ENCODE peak calls at places on chromosomes 5 and 9, in eight cellular contexts. One of them, this sample, is unnamed.

GRCh38 chr9:32954642-32955041 is 46.8 kb downstream of the APTX start:
- DNase-seq in WERI-Rb-1: no peak
- DNase-seq in kidney epithelial cell: peak
- DNase-seq in NB4: no peak
- DNase-seq in suprapubic skin: no peak
- DNase-seq in AG10803: peak
- DNase-seq in testis: no peak
- DNase-seq in right lobe of liver: no peak
- DNase-seq in this sample: no peak

GRCh38 chr9:69815313-69815712 is 5.3 kb upstream of the CFAP95 start:
- DNase-seq in right lobe of liver: no peak
- DNase-seq in testis: no peak
- DNase-seq in kidney epithelial cell: no peak
- DNase-seq in WERI-Rb-1: no peak
- DNase-seq in AG10803: no peak
- DNase-seq in suprapubic skin: no peak
- DNase-seq in NB4: no peak
- DNase-seq in this sample: no peak

GRCh38 chr5:25418978-25419377 is 774.2 kb upstream of the CDH10 start:
- DNase-seq in right lobe of liver: no peak
- DNase-seq in testis: no peak
- DNase-seq in WERI-Rb-1: no peak
- DNase-seq in kidney epithelial cell: no peak
- DNase-seq in AG10803: no peak
- DNase-seq in suprapubic skin: no peak
- DNase-seq in NB4: no peak
- DNase-seq in this sample: no peak

GRCh38 chr5:181211208-181211607 is 6.2 kb upstream of the TRIM7 start:
- DNase-seq in NB4: no peak
- DNase-seq in AG10803: no peak
- DNase-seq in suprapubic skin: no peak
- DNase-seq in WERI-Rb-1: no peak
- DNase-seq in right lobe of liver: no peak
- DNase-seq in testis: no peak
- DNase-seq in kidney epithelial cell: no peak
- DNase-seq in this sample: no peak

GRCh38 chr5:115389799-115390382 is 93.4 kb upstream of the CCDC112 start:
- DNase-seq in kidney epithelial cell: no peak
- DNase-seq in testis: no peak
- DNase-seq in AG10803: no peak
- DNase-seq in right lobe of liver: no peak
- DNase-seq in suprapubic skin: no peak
- DNase-seq in WERI-Rb-1: peak
- DNase-seq in NB4: peak
- DNase-seq in this sample: no peak

GRCh38 chr5:72066658-72067057 is 40.6 kb upstream of the MAP1B start:
- DNase-seq in AG10803: peak
- DNase-seq in suprapubic skin: no peak
- DNase-seq in kidney epithelial cell: peak
- DNase-seq in right lobe of liver: no peak
- DNase-seq in NB4: no peak
- DNase-seq in testis: no peak
- DNase-seq in WERI-Rb-1: no peak
- DNase-seq in this sample: no peak

GRCh38 chr9:135797507-135798302 is 95.7 kb downstream of the KCNT1 start:
- DNase-seq in kidney epithelial cell: no peak
- DNase-seq in AG10803: peak
- DNase-seq in NB4: peak
- DNase-seq in WERI-Rb-1: peak
- DNase-seq in right lobe of liver: no peak
- DNase-seq in suprapubic skin: no peak
- DNase-seq in testis: peak
- DNase-seq in this sample: peak

GRCh38 chr5:179403426-179404147 is 58.3 kb upstream of the ADAMTS2 start:
- DNase-seq in testis: no peak
- DNase-seq in right lobe of liver: peak
- DNase-seq in WERI-Rb-1: no peak
- DNase-seq in kidney epithelial cell: no peak
- DNase-seq in NB4: no peak
- DNase-seq in suprapubic skin: peak
- DNase-seq in AG10803: no peak
- DNase-seq in this sample: no peak

GRCh38 chr9:130741831-130742449 is 48.4 kb downstream of the EXOSC2 start:
- DNase-seq in WERI-Rb-1: no peak
- DNase-seq in AG10803: peak
- DNase-seq in testis: no peak
- DNase-seq in NB4: no peak
- DNase-seq in kidney epithelial cell: peak
- DNase-seq in suprapubic skin: no peak
- DNase-seq in right lobe of liver: no peak
- DNase-seq in this sample: no peak

GRCh38 chr5:179406031-179406681 is 60.9 kb upstream of the ADAMTS2 start:
- DNase-seq in WERI-Rb-1: no peak
- DNase-seq in testis: peak
- DNase-seq in NB4: no peak
- DNase-seq in kidney epithelial cell: no peak
- DNase-seq in AG10803: peak
- DNase-seq in suprapubic skin: peak
- DNase-seq in right lobe of liver: peak
- DNase-seq in this sample: no peak

GRCh38 chr9:1001838-1002237 is 25.4 kb downstream of the DMRT3 start:
- DNase-seq in NB4: no peak
- DNase-seq in WERI-Rb-1: no peak
- DNase-seq in kidney epithelial cell: no peak
- DNase-seq in suprapubic skin: no peak
- DNase-seq in right lobe of liver: no peak
- DNase-seq in testis: no peak
- DNase-seq in AG10803: peak
- DNase-seq in this sample: no peak

GRCh38 chr9:126025973-126026372 is 278.8 kb downstream of the PBX3 start:
- DNase-seq in testis: no peak
- DNase-seq in right lobe of liver: no peak
- DNase-seq in AG10803: no peak
- DNase-seq in kidney epithelial cell: no peak
- DNase-seq in suprapubic skin: no peak
- DNase-seq in WERI-Rb-1: no peak
- DNase-seq in NB4: no peak
- DNase-seq in this sample: no peak

GRCh38 chr9:134040831-134041648 is 15.8 kb downstream of the BRD3OS start:
- DNase-seq in right lobe of liver: no peak
- DNase-seq in kidney epithelial cell: no peak
- DNase-seq in WERI-Rb-1: no peak
- DNase-seq in suprapubic skin: no peak
- DNase-seq in testis: no peak
- DNase-seq in AG10803: no peak
- DNase-seq in NB4: no peak
- DNase-seq in this sample: no peak

GRCh38 chr5:66720776-66721175 is 124.6 kb downstream of the MAST4 start:
- DNase-seq in testis: no peak
- DNase-seq in AG10803: no peak
- DNase-seq in WERI-Rb-1: no peak
- DNase-seq in suprapubic skin: no peak
- DNase-seq in right lobe of liver: no peak
- DNase-seq in kidney epithelial cell: no peak
- DNase-seq in NB4: no peak
- DNase-seq in this sample: no peak

GRCh38 chr5:179233909-179234562 is 111.2 kb downstream of the ADAMTS2 start:
- DNase-seq in WERI-Rb-1: no peak
- DNase-seq in right lobe of liver: no peak
- DNase-seq in AG10803: no peak
- DNase-seq in testis: no peak
- DNase-seq in NB4: no peak
- DNase-seq in suprapubic skin: peak
- DNase-seq in kidney epithelial cell: no peak
- DNase-seq in this sample: no peak

GRCh38 chr5:146208916-146209522 is 5.6 kb downstream of the RBM27 start:
- DNase-seq in right lobe of liver: no peak
- DNase-seq in WERI-Rb-1: no peak
- DNase-seq in NB4: no peak
- DNase-seq in kidney epithelial cell: no peak
- DNase-seq in testis: no peak
- DNase-seq in AG10803: no peak
- DNase-seq in suprapubic skin: no peak
- DNase-seq in this sample: no peak

GRCh38 chr5:35458824-35459207 is 158.8 kb upstream of the SPEF2 start:
- DNase-seq in right lobe of liver: peak
- DNase-seq in testis: peak
- DNase-seq in kidney epithelial cell: no peak
- DNase-seq in NB4: no peak
- DNase-seq in suprapubic skin: no peak
- DNase-seq in WERI-Rb-1: no peak
- DNase-seq in AG10803: no peak
- DNase-seq in this sample: no peak

GRCh38 chr5:153081385-153081784 is 409.1 kb upstream of the GRIA1 start:
- DNase-seq in kidney epithelial cell: no peak
- DNase-seq in testis: no peak
- DNase-seq in WERI-Rb-1: no peak
- DNase-seq in NB4: no peak
- DNase-seq in AG10803: no peak
- DNase-seq in right lobe of liver: no peak
- DNase-seq in suprapubic skin: no peak
- DNase-seq in this sample: no peak

GRCh38 chr9:130432362-130432761 is 12.4 kb upstream of the ASS1 start:
- DNase-seq in NB4: peak
- DNase-seq in AG10803: no peak
- DNase-seq in testis: no peak
- DNase-seq in right lobe of liver: peak
- DNase-seq in WERI-Rb-1: no peak
- DNase-seq in kidney epithelial cell: no peak
- DNase-seq in suprapubic skin: no peak
- DNase-seq in this sample: no peak

GRCh38 chr5:2783223-2783622 is 31.7 kb upstream of the IRX2 start:
- DNase-seq in right lobe of liver: no peak
- DNase-seq in kidney epithelial cell: no peak
- DNase-seq in AG10803: no peak
- DNase-seq in WERI-Rb-1: no peak
- DNase-seq in NB4: peak
- DNase-seq in testis: no peak
- DNase-seq in suprapubic skin: no peak
- DNase-seq in this sample: no peak
- TF ChIP-seq CTCF in right lobe of liver: no peak
- TF ChIP-seq CTCF in kidney epithelial cell: no peak
- TF ChIP-seq CTCF in AG10803: peak
- TF ChIP-seq CTCF in WERI-Rb-1: peak
- TF ChIP-seq CTCF in NB4: peak
- TF ChIP-seq CTCF in testis: no peak
- TF ChIP-seq CTCF in suprapubic skin: no peak
- TF ChIP-seq CTCF in this sample: no peak

GRCh38 chr5:81749562-81750307 is 1.2 kb downstream of the SSBP2 start:
- DNase-seq in WERI-Rb-1: peak
- DNase-seq in right lobe of liver: peak
- DNase-seq in testis: peak
- DNase-seq in NB4: peak
- DNase-seq in suprapubic skin: peak
- DNase-seq in AG10803: no peak
- DNase-seq in kidney epithelial cell: no peak
- DNase-seq in this sample: peak

GRCh38 chr5:81750308-81751008 is 439 bp downstream of the SSBP2 start:
- DNase-seq in NB4: peak
- DNase-seq in testis: peak
- DNase-seq in right lobe of liver: no peak
- DNase-seq in suprapubic skin: peak
- DNase-seq in AG10803: no peak
- DNase-seq in kidney epithelial cell: no peak
- DNase-seq in WERI-Rb-1: peak
- DNase-seq in this sample: peak

GRCh38 chr5:81749186-81749561 is 1.7 kb downstream of the SSBP2 start:
- DNase-seq in NB4: peak
- DNase-seq in AG10803: no peak
- DNase-seq in kidney epithelial cell: no peak
- DNase-seq in WERI-Rb-1: no peak
- DNase-seq in testis: peak
- DNase-seq in right lobe of liver: no peak
- DNase-seq in suprapubic skin: no peak
- DNase-seq in this sample: no peak

GRCh38 chr5:81747030-81747429 is 3.9 kb downstream of the SSBP2 start:
- DNase-seq in testis: no peak
- DNase-seq in NB4: no peak
- DNase-seq in right lobe of liver: no peak
- DNase-seq in WERI-Rb-1: no peak
- DNase-seq in kidney epithelial cell: no peak
- DNase-seq in suprapubic skin: no peak
- DNase-seq in AG10803: no peak
- DNase-seq in this sample: no peak

DNA sequence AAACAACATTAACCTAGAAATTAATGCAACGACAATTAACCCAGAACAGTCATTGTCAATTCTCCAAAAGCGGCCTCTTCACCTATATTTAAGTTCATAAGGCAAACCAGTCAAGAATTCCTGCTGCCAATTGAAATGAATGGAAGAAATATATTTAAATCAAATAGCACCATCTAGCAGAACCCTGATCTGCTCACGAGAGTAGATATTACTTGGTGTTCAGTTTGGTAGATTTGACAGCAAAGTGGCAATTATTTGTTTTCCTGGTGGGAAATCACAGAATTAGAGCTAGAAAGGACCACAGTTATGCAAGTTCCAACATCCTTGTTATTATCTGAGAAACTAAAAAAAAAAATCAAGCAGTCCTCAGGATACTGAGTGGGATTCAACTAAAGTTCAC is 2.3 kb downstream of the SSBP2 start:
- DNase-seq in WERI-Rb-1: no peak
- DNase-seq in kidney epithelial cell: no peak
- DNase-seq in AG10803: no peak
- DNase-seq in NB4: no peak
- DNase-seq in suprapubic skin: no peak
- DNase-seq in testis: no peak
- DNase-seq in right lobe of liver: no peak
- DNase-seq in this sample: no peak
- TF ChIP-seq CTCF in WERI-Rb-1: no peak
- TF ChIP-seq CTCF in kidney epithelial cell: no peak
- TF ChIP-seq CTCF in AG10803: peak
- TF ChIP-seq CTCF in NB4: no peak
- TF ChIP-seq CTCF in suprapubic skin: no peak
- TF ChIP-seq CTCF in testis: no peak
- TF ChIP-seq CTCF in right lobe of liver: no peak
- TF ChIP-seq CTCF in this sample: no peak

DNA sequence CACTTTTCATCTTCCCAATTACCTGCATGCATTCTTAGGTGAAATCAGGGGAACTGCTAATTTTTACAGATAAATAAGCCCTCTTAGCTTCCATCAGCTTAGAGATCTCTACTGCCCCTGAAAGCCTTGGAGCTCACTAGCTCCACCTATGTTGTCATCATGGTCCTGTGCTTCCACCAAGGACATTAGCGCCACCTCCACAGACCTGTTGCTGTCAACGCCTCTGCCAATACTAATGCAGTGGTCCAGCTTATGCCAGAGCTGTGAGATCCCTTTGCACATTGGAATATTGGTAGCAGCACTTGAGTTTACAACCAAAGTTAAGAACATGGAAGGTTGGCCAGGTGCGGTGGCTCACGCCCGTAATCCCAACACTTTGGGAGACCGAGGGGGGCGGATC is 7.7 kb upstream of the SHISAL2B start:
- DNase-seq in NB4: peak
- DNase-seq in WERI-Rb-1: no peak
- DNase-seq in suprapubic skin: no peak
- DNase-seq in right lobe of liver: no peak
- DNase-seq in testis: no peak
- DNase-seq in kidney epithelial cell: no peak
- DNase-seq in AG10803: no peak
- DNase-seq in this sample: no peak
- TF ChIP-seq CTCF in NB4: no peak
- TF ChIP-seq CTCF in WERI-Rb-1: peak
- TF ChIP-seq CTCF in suprapubic skin: no peak
- TF ChIP-seq CTCF in right lobe of liver: no peak
- TF ChIP-seq CTCF in testis: no peak
- TF ChIP-seq CTCF in kidney epithelial cell: no peak
- TF ChIP-seq CTCF in AG10803: no peak
- TF ChIP-seq CTCF in this sample: no peak

GRCh38 chr5:171152382-171152781 is 156.7 kb upstream of the TLX3 start:
- DNase-seq in NB4: peak
- DNase-seq in kidney epithelial cell: no peak
- DNase-seq in testis: no peak
- DNase-seq in WERI-Rb-1: no peak
- DNase-seq in AG10803: peak
- DNase-seq in suprapubic skin: no peak
- DNase-seq in right lobe of liver: no peak
- DNase-seq in this sample: no peak
- TF ChIP-seq CTCF in NB4: no peak
- TF ChIP-seq CTCF in kidney epithelial cell: peak
- TF ChIP-seq CTCF in testis: no peak
- TF ChIP-seq CTCF in WERI-Rb-1: peak
- TF ChIP-seq CTCF in AG10803: peak
- TF ChIP-seq CTCF in suprapubic skin: no peak
- TF ChIP-seq CTCF in right lobe of liver: peak
- TF ChIP-seq CTCF in this sample: peak

This sample was measured in GM10248.